ENCODE peak calls at places on chromosome 12, in ten cellular contexts. One of them, this sample, is unnamed.

GRCh38 chr12:3468329-3468728 is 22.7 kb upstream of the PRMT8 start:
- DNase-seq in AG10803: no peak
- DNase-seq in GM10248: no peak
- DNase-seq in neural crest cell: no peak
- DNase-seq in stomach: no peak
- DNase-seq in HL-60: no peak
- DNase-seq in GM13977: no peak
- DNase-seq in chondrocyte: no peak
- DNase-seq in ovary: no peak
- DNase-seq in nephron progenitor cell: no peak
- DNase-seq in this sample: no peak

GRCh38 chr12:34392741-34393085 is 370.4 kb downstream of the ALG10 start:
- DNase-seq in AG10803: no peak
- DNase-seq in GM10248: no peak
- DNase-seq in neural crest cell: no peak
- DNase-seq in stomach: peak
- DNase-seq in HL-60: no peak
- DNase-seq in GM13977: no peak
- DNase-seq in chondrocyte: peak
- DNase-seq in ovary: no peak
- DNase-seq in nephron progenitor cell: no peak
- DNase-seq in this sample: no peak

GRCh38 chr12:66011731-66012130 is 118.8 kb downstream of the LLPH start:
- DNase-seq in AG10803: peak
- DNase-seq in GM10248: no peak
- DNase-seq in neural crest cell: no peak
- DNase-seq in stomach: no peak
- DNase-seq in HL-60: no peak
- DNase-seq in GM13977: no peak
- DNase-seq in chondrocyte: no peak
- DNase-seq in ovary: no peak
- DNase-seq in nephron progenitor cell: no peak
- DNase-seq in this sample: no peak

GRCh38 chr12:132500856-132501180 is 10.9 kb downstream of the FBRSL1 start:
- DNase-seq in AG10803: no peak
- DNase-seq in GM10248: no peak
- DNase-seq in neural crest cell: no peak
- DNase-seq in stomach: no peak
- DNase-seq in HL-60: no peak
- DNase-seq in GM13977: no peak
- DNase-seq in chondrocyte: no peak
- DNase-seq in ovary: no peak
- DNase-seq in nephron progenitor cell: no peak
- DNase-seq in this sample: no peak

GRCh38 chr12:3523728-3524127 is 32.7 kb downstream of the PRMT8 start:
- DNase-seq in AG10803: no peak
- DNase-seq in GM10248: no peak
- DNase-seq in neural crest cell: no peak
- DNase-seq in stomach: no peak
- DNase-seq in HL-60: no peak
- DNase-seq in GM13977: no peak
- DNase-seq in chondrocyte: no peak
- DNase-seq in ovary: no peak
- DNase-seq in nephron progenitor cell: no peak
- DNase-seq in this sample: no peak

GRCh38 chr12:108583971-108584370 is 13.9 kb downstream of the TMEM119 start:
- DNase-seq in AG10803: no peak
- DNase-seq in GM10248: no peak
- DNase-seq in neural crest cell: no peak
- DNase-seq in stomach: no peak
- DNase-seq in HL-60: no peak
- DNase-seq in GM13977: no peak
- DNase-seq in chondrocyte: no peak
- DNase-seq in ovary: no peak
- DNase-seq in nephron progenitor cell: no peak
- DNase-seq in this sample: no peak

GRCh38 chr12:71662861-71663560 is 637 bp downstream of the ZFC3H1 start:
- DNase-seq in AG10803: peak
- DNase-seq in GM10248: peak
- DNase-seq in neural crest cell: peak
- DNase-seq in stomach: peak
- DNase-seq in HL-60: no peak
- DNase-seq in GM13977: peak
- DNase-seq in chondrocyte: peak
- DNase-seq in ovary: peak
- DNase-seq in nephron progenitor cell: peak
- DNase-seq in this sample: peak

GRCh38 chr12:46383654-46384450 is 11.3 kb upstream of the SLC38A2 start:
- DNase-seq in AG10803: peak
- DNase-seq in GM10248: peak
- DNase-seq in neural crest cell: peak
- DNase-seq in stomach: peak
- DNase-seq in HL-60: no peak
- DNase-seq in GM13977: no peak
- DNase-seq in chondrocyte: peak
- DNase-seq in ovary: peak
- DNase-seq in nephron progenitor cell: no peak
- DNase-seq in this sample: peak

DNA sequence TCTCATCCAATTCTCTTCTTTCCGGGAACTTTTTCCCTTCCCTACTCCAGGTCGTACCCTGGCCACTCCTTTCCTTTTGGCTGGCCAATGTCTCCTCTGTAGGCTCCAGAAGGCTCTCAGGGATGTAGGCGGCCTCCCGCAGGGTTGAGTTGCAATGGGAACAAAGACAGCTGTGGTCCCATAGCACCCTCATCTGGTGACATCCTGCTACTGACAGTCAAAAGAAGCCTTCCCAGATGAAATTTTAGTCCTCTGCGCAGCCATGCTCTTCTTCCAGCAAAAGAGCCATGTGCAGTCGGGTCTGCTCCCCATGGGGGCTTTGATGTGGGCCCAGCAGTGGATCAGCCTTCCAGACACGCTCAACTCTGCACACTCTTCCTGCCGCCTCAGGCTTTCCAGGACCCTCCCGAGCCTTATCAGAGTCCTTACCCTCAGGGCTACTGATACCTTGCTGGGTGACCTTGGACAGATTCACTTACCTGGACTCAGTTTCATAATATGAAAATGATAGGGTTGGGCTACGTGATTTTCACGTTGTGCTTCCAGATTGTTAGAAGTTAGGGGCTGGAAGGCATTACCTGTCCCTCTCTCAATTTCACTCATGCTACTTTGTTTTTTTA is 5.5 kb upstream of the CELA1 start:
- DNase-seq in AG10803: peak
- DNase-seq in GM10248: no peak
- DNase-seq in neural crest cell: peak
- DNase-seq in stomach: no peak
- DNase-seq in HL-60: no peak
- DNase-seq in GM13977: no peak
- DNase-seq in chondrocyte: no peak
- DNase-seq in ovary: no peak
- DNase-seq in nephron progenitor cell: peak
- DNase-seq in this sample: no peak
- TF ChIP-seq CTCF in AG10803: peak
- TF ChIP-seq CTCF in GM10248: peak
- TF ChIP-seq CTCF in neural crest cell: peak
- TF ChIP-seq CTCF in stomach: peak
- TF ChIP-seq CTCF in HL-60: peak
- TF ChIP-seq CTCF in GM13977: peak
- TF ChIP-seq CTCF in chondrocyte: peak
- TF ChIP-seq CTCF in ovary: no peak
- TF ChIP-seq CTCF in nephron progenitor cell: peak
- TF ChIP-seq CTCF in this sample: peak

DNA sequence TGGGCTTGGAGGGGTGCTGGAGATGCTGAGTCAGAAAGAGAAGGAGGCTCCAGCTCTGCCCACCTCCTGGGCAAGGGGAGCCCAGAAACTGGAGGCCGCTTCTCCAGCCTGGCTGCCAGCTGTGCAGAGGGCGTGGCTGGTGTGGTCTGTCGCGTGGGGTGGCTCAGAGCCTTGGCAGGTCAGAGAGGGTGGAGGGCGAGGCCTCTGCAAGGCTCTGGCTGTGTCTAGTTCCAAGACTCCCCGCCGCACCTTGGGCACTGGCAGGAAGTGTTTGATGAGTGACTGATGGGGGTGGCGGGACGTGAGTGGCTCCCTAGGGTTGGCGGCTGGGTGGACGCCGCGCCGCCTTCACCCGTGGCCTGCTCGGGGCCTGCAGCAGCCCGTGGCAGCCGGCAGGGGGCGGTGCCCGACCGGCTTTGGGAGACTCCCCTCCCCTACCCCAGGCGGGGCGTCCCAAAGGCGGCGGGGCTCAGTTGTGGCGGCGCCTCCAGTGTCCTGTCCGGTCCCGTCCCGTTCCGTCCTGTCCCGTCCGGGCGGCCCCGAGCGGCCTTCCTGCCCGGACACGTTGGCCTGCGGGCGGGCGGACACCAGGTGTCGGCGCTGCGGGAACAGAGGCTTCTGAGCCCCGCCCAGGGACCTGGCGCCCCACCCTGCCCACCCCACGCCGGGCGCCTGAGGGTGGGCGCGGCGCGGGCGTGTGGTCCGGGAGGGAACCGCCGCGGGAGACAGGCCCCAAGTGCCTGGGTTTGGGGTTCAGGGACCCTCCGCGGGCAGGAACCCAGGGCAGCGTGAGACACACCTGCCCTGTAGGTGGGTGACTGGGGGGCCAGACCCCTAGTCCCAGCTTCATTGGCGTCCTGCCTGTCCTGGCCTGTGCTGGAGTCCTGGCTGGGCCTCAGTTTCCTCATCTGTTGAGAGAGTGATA is 39.7 kb downstream of the KRT80 start:
- DNase-seq in AG10803: peak
- DNase-seq in GM10248: peak
- DNase-seq in neural crest cell: peak
- DNase-seq in stomach: peak
- DNase-seq in HL-60: peak
- DNase-seq in GM13977: peak
- DNase-seq in chondrocyte: no peak
- DNase-seq in ovary: peak
- DNase-seq in nephron progenitor cell: peak
- DNase-seq in this sample: peak
- TF ChIP-seq CTCF in AG10803: peak
- TF ChIP-seq CTCF in GM10248: peak
- TF ChIP-seq CTCF in neural crest cell: peak
- TF ChIP-seq CTCF in stomach: peak
- TF ChIP-seq CTCF in HL-60: peak
- TF ChIP-seq CTCF in GM13977: peak
- TF ChIP-seq CTCF in chondrocyte: peak
- TF ChIP-seq CTCF in ovary: peak
- TF ChIP-seq CTCF in nephron progenitor cell: peak
- TF ChIP-seq CTCF in this sample: peak

GRCh38 chr12:6754406-6754805 is 1.5 kb upstream of the MLF2 start:
- DNase-seq in AG10803: no peak
- DNase-seq in GM10248: no peak
- DNase-seq in neural crest cell: no peak
- DNase-seq in stomach: no peak
- DNase-seq in HL-60: no peak
- DNase-seq in GM13977: no peak
- DNase-seq in chondrocyte: no peak
- DNase-seq in ovary: no peak
- DNase-seq in nephron progenitor cell: no peak
- DNase-seq in this sample: no peak

GRCh38 chr12:6752181-6752930 is 585 bp downstream of the MLF2 start:
- DNase-seq in AG10803: peak
- DNase-seq in GM10248: peak
- DNase-seq in neural crest cell: no peak
- DNase-seq in stomach: no peak
- DNase-seq in HL-60: no peak
- DNase-seq in GM13977: peak
- DNase-seq in chondrocyte: no peak
- DNase-seq in ovary: no peak
- DNase-seq in nephron progenitor cell: peak
- DNase-seq in this sample: no peak

GRCh38 chr12:6753772-6754356 is 923 bp upstream of the MLF2 start:
- DNase-seq in AG10803: no peak
- DNase-seq in GM10248: no peak
- DNase-seq in neural crest cell: no peak
- DNase-seq in stomach: no peak
- DNase-seq in HL-60: no peak
- DNase-seq in GM13977: no peak
- DNase-seq in chondrocyte: no peak
- DNase-seq in ovary: no peak
- DNase-seq in nephron progenitor cell: peak
- DNase-seq in this sample: no peak

GRCh38 chr12:6751767-6752166 is 1.2 kb downstream of the MLF2 start:
- DNase-seq in AG10803: no peak
- DNase-seq in GM10248: no peak
- DNase-seq in neural crest cell: no peak
- DNase-seq in stomach: no peak
- DNase-seq in HL-60: no peak
- DNase-seq in GM13977: no peak
- DNase-seq in chondrocyte: no peak
- DNase-seq in ovary: peak
- DNase-seq in nephron progenitor cell: no peak
- DNase-seq in this sample: no peak

DNA sequence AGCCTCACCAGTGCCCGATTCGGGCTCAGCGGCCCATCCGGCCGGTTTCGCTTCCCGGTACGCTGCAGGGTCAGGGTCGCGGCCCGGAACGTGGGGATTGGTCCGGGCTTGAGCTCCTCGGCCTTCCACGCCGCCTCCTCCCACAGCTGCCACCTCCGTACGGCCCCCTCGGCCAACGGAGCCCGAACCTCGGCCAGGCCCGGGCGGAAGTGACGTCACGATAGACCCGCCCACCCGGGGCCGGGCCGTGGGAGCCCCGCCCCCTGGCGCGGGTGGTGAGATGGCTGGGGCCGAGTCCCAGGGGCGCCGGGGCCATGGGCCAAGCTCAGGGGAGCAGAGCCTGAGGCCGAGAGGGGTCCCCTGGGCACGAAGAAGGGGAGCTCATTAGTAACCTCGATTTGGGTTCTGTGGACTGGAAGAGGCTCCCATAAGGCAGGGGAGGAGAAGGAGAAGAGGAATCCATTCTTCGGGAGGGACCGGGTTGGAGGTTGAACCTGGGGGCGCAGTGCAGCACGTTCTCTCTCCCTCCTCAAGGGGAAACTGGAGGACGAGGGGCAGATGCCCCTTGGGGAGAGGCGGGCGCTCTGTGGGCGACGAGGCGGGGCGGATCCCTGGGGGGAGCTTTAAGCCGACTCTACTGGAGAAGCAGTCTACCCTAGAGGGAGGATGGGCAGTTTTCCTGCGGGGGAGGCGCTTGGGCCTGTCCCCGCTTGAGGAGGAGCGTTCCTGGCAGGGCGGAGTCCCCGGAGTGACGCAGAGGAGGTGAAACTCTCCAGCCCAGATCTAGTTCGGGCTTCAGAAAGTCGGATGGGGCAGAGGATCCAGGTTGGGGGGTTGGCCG is at the start of gene MLF2:
- DNase-seq in AG10803: peak
- DNase-seq in GM10248: peak
- DNase-seq in neural crest cell: peak
- DNase-seq in stomach: peak
- DNase-seq in HL-60: peak
- DNase-seq in GM13977: peak
- DNase-seq in chondrocyte: peak
- DNase-seq in ovary: peak
- DNase-seq in nephron progenitor cell: peak
- DNase-seq in this sample: peak
- TF ChIP-seq CTCF in AG10803: no peak
- TF ChIP-seq CTCF in GM10248: peak
- TF ChIP-seq CTCF in neural crest cell: peak
- TF ChIP-seq CTCF in stomach: peak
- TF ChIP-seq CTCF in HL-60: no peak
- TF ChIP-seq CTCF in GM13977: peak
- TF ChIP-seq CTCF in chondrocyte: no peak
- TF ChIP-seq CTCF in ovary: peak
- TF ChIP-seq CTCF in nephron progenitor cell: no peak
- TF ChIP-seq CTCF in this sample: peak

GRCh38 chr12:100733817-100734593 is 60.6 kb upstream of the ANO4 start:
- DNase-seq in AG10803: peak
- DNase-seq in GM10248: no peak
- DNase-seq in neural crest cell: no peak
- DNase-seq in stomach: no peak
- DNase-seq in HL-60: no peak
- DNase-seq in GM13977: no peak
- DNase-seq in chondrocyte: no peak
- DNase-seq in ovary: no peak
- DNase-seq in nephron progenitor cell: no peak
- DNase-seq in this sample: no peak
- TF ChIP-seq CTCF in AG10803: peak
- TF ChIP-seq CTCF in GM10248: peak
- TF ChIP-seq CTCF in neural crest cell: peak
- TF ChIP-seq CTCF in stomach: peak
- TF ChIP-seq CTCF in HL-60: peak
- TF ChIP-seq CTCF in GM13977: peak
- TF ChIP-seq CTCF in chondrocyte: peak
- TF ChIP-seq CTCF in ovary: peak
- TF ChIP-seq CTCF in nephron progenitor cell: peak
- TF ChIP-seq CTCF in this sample: no peak

This sample was measured in GM20000.